ENCODE peak calls at places on chromosomes 6 and 20, in eight cellular contexts. One of them, this sample, is unnamed. For H3K27me3, the result is how much of the 10 kb centered on the place peaks cover.

GRCh38 chr20:43666376-43667328 is at the start of gene MYBL2:
- DNase-seq in heart left ventricle: no peak
- DNase-seq in pancreas: peak
- DNase-seq in A673: peak
- DNase-seq in CD8-positive, alpha-beta T cell: peak
- DNase-seq in heart right ventricle: peak
- DNase-seq in ovary: peak
- DNase-seq in tibial artery: no peak
- DNase-seq in this sample: no peak

GRCh38 chr6:43760799-43761168 is 9.2 kb upstream of the VEGFA start:
- DNase-seq in heart left ventricle: no peak
- DNase-seq in pancreas: no peak
- DNase-seq in A673: no peak
- DNase-seq in CD8-positive, alpha-beta T cell: no peak
- DNase-seq in heart right ventricle: no peak
- DNase-seq in ovary: no peak
- DNase-seq in tibial artery: no peak
- DNase-seq in this sample: no peak

GRCh38 chr20:61608275-61609085 is 356.4 kb downstream of the CDH4 start:
- DNase-seq in heart left ventricle: no peak
- DNase-seq in pancreas: peak
- DNase-seq in A673: peak
- DNase-seq in CD8-positive, alpha-beta T cell: no peak
- DNase-seq in heart right ventricle: no peak
- DNase-seq in ovary: no peak
- DNase-seq in tibial artery: no peak
- DNase-seq in this sample: no peak

GRCh38 chr6:95413789-95414188 is 163.5 kb upstream of the MANEA start:
- DNase-seq in heart left ventricle: no peak
- DNase-seq in pancreas: no peak
- DNase-seq in A673: no peak
- DNase-seq in CD8-positive, alpha-beta T cell: no peak
- DNase-seq in heart right ventricle: no peak
- DNase-seq in ovary: no peak
- DNase-seq in tibial artery: no peak
- DNase-seq in this sample: no peak

GRCh38 chr6:52215787-52216186 is 28.5 kb downstream of the IL17F start:
- DNase-seq in heart left ventricle: no peak
- DNase-seq in pancreas: no peak
- DNase-seq in A673: no peak
- DNase-seq in CD8-positive, alpha-beta T cell: no peak
- DNase-seq in heart right ventricle: no peak
- DNase-seq in ovary: no peak
- DNase-seq in tibial artery: no peak
- DNase-seq in this sample: no peak

GRCh38 chr20:63635431-63636141 is 8.7 kb upstream of the GMEB2 start:
- DNase-seq in heart left ventricle: no peak
- DNase-seq in pancreas: no peak
- DNase-seq in A673: no peak
- DNase-seq in CD8-positive, alpha-beta T cell: peak
- DNase-seq in heart right ventricle: no peak
- DNase-seq in ovary: no peak
- DNase-seq in tibial artery: no peak
- DNase-seq in this sample: no peak

GRCh38 chr6:52233975-52234823 is 10.1 kb downstream of the IL17F start:
- DNase-seq in heart left ventricle: no peak
- DNase-seq in pancreas: peak
- DNase-seq in A673: peak
- DNase-seq in CD8-positive, alpha-beta T cell: no peak
- DNase-seq in heart right ventricle: no peak
- DNase-seq in ovary: no peak
- DNase-seq in tibial artery: no peak
- DNase-seq in this sample: peak

GRCh38 chr6:8839626-8840025 is 404.3 kb upstream of the SLC35B3 start:
- DNase-seq in heart left ventricle: no peak
- DNase-seq in pancreas: no peak
- DNase-seq in A673: no peak
- DNase-seq in CD8-positive, alpha-beta T cell: no peak
- DNase-seq in heart right ventricle: no peak
- DNase-seq in ovary: no peak
- DNase-seq in tibial artery: no peak
- DNase-seq in this sample: no peak

GRCh38 chr6:168992696-168993185 is 260.9 kb downstream of the THBS2 start:
- DNase-seq in heart left ventricle: no peak
- DNase-seq in pancreas: no peak
- DNase-seq in A673: peak
- DNase-seq in CD8-positive, alpha-beta T cell: no peak
- DNase-seq in heart right ventricle: no peak
- DNase-seq in ovary: no peak
- DNase-seq in tibial artery: no peak
- DNase-seq in this sample: no peak

GRCh38 chr6:168995526-168996100 is 258.0 kb downstream of the THBS2 start:
- DNase-seq in heart left ventricle: no peak
- DNase-seq in pancreas: no peak
- DNase-seq in A673: no peak
- DNase-seq in CD8-positive, alpha-beta T cell: no peak
- DNase-seq in heart right ventricle: no peak
- DNase-seq in ovary: no peak
- DNase-seq in tibial artery: no peak
- DNase-seq in this sample: no peak

GRCh38 chr6:168999392-168999791 is 254.3 kb downstream of the THBS2 start:
- DNase-seq in heart left ventricle: no peak
- DNase-seq in pancreas: no peak
- DNase-seq in A673: no peak
- DNase-seq in CD8-positive, alpha-beta T cell: no peak
- DNase-seq in heart right ventricle: no peak
- DNase-seq in ovary: no peak
- DNase-seq in tibial artery: no peak
- DNase-seq in this sample: no peak

GRCh38 chr6:168994966-168995365 is 258.7 kb downstream of the THBS2 start:
- DNase-seq in heart left ventricle: no peak
- DNase-seq in pancreas: no peak
- DNase-seq in A673: no peak
- DNase-seq in CD8-positive, alpha-beta T cell: no peak
- DNase-seq in heart right ventricle: no peak
- DNase-seq in ovary: no peak
- DNase-seq in tibial artery: no peak
- DNase-seq in this sample: no peak

GRCh38 chr6:168996106-168996505 is 257.5 kb downstream of the THBS2 start:
- DNase-seq in heart left ventricle: no peak
- DNase-seq in pancreas: no peak
- DNase-seq in A673: no peak
- DNase-seq in CD8-positive, alpha-beta T cell: no peak
- DNase-seq in heart right ventricle: no peak
- DNase-seq in ovary: no peak
- DNase-seq in tibial artery: no peak
- DNase-seq in this sample: no peak
- H3K27me3 ChIP-seq in heart left ventricle: under half
- H3K27me3 ChIP-seq in pancreas: under half
- H3K27me3 ChIP-seq in A673: under half
- H3K27me3 ChIP-seq in CD8-positive, alpha-beta T cell: under half
- H3K27me3 ChIP-seq in heart right ventricle: under half
- H3K27me3 ChIP-seq in ovary: under half
- H3K27me3 ChIP-seq in tibial artery: under half
- H3K27me3 ChIP-seq in this sample: under half

GRCh38 chr20:25195014-25195961 is at the start of gene ENTPD6:
- DNase-seq in heart left ventricle: peak
- DNase-seq in pancreas: peak
- DNase-seq in A673: peak
- DNase-seq in CD8-positive, alpha-beta T cell: peak
- DNase-seq in heart right ventricle: peak
- DNase-seq in ovary: peak
- DNase-seq in tibial artery: peak
- DNase-seq in this sample: peak

GRCh38 chr20:25194333-25194972 is 1.1 kb upstream of the ENTPD6 start:
- DNase-seq in heart left ventricle: no peak
- DNase-seq in pancreas: peak
- DNase-seq in A673: no peak
- DNase-seq in CD8-positive, alpha-beta T cell: no peak
- DNase-seq in heart right ventricle: peak
- DNase-seq in ovary: peak
- DNase-seq in tibial artery: no peak
- DNase-seq in this sample: no peak

GRCh38 chr20:25196701-25197120 is 1.2 kb downstream of the ENTPD6 start:
- DNase-seq in heart left ventricle: no peak
- DNase-seq in pancreas: no peak
- DNase-seq in A673: peak
- DNase-seq in CD8-positive, alpha-beta T cell: no peak
- DNase-seq in heart right ventricle: no peak
- DNase-seq in ovary: no peak
- DNase-seq in tibial artery: no peak
- DNase-seq in this sample: no peak

GRCh38 chr20:25197173-25197869 is 1.8 kb downstream of the ENTPD6 start:
- DNase-seq in heart left ventricle: no peak
- DNase-seq in pancreas: no peak
- DNase-seq in A673: no peak
- DNase-seq in CD8-positive, alpha-beta T cell: no peak
- DNase-seq in heart right ventricle: no peak
- DNase-seq in ovary: no peak
- DNase-seq in tibial artery: no peak
- DNase-seq in this sample: no peak

GRCh38 chr20:25195962-25196700 is 619 bp downstream of the ENTPD6 start:
- DNase-seq in heart left ventricle: no peak
- DNase-seq in pancreas: peak
- DNase-seq in A673: peak
- DNase-seq in CD8-positive, alpha-beta T cell: no peak
- DNase-seq in heart right ventricle: peak
- DNase-seq in ovary: no peak
- DNase-seq in tibial artery: no peak
- DNase-seq in this sample: no peak
- TF ChIP-seq CTCF in heart left ventricle: no peak
- TF ChIP-seq CTCF in pancreas: no peak
- TF ChIP-seq CTCF in A673: no peak
- TF ChIP-seq CTCF in CD8-positive, alpha-beta T cell: no peak
- TF ChIP-seq CTCF in heart right ventricle: no peak
- TF ChIP-seq CTCF in ovary: no peak
- TF ChIP-seq CTCF in tibial artery: no peak
- TF ChIP-seq CTCF in this sample: no peak

DNA sequence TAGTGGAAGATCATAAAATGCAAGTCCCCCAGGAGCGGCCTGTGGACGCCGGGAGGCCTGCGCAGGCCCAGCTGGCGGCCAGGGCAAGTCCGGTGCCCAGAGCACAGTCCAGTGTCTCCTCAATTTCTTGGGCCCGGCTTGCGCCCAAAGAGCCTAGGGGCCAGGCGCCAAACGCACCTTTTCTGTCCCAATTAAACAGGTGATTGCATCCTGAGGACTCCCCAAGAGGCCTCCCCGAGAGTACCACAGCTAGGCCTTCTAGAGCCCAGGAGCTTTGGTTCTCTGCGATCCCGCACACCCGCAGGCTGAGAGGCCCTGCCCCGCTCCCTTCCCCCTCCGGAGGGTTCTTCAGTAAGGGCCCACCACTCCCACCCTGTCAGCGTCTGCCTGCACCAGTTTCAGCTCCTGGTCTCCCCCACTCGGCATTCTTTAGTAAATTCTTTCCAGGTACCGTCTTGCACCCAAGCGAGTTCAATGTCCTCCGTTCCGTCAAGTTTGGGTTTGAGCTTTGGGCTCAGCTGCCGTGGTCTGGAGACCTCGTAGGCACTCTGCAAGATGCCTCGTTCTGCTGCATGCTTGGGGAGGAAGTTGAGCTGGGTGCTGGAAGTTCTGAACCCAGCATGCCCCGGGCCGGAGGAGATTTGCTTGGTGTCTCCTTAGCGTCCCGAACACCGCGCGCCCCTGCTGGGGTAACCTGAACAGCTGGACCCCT is 3.9 kb upstream of the NKX2-2 start:
- DNase-seq in heart left ventricle: no peak
- DNase-seq in pancreas: no peak
- DNase-seq in A673: peak
- DNase-seq in CD8-positive, alpha-beta T cell: no peak
- DNase-seq in heart right ventricle: no peak
- DNase-seq in ovary: no peak
- DNase-seq in tibial artery: no peak
- DNase-seq in this sample: no peak
- H3K27me3 ChIP-seq in heart left ventricle: half or more
- H3K27me3 ChIP-seq in pancreas: under half
- H3K27me3 ChIP-seq in A673: under half
- H3K27me3 ChIP-seq in CD8-positive, alpha-beta T cell: under half
- H3K27me3 ChIP-seq in heart right ventricle: half or more
- H3K27me3 ChIP-seq in ovary: under half
- H3K27me3 ChIP-seq in tibial artery: half or more
- H3K27me3 ChIP-seq in this sample: half or more

GRCh38 chr6:73134588-73134987 is 90.7 kb downstream of the KHDC1L start:
- DNase-seq in heart left ventricle: no peak
- DNase-seq in pancreas: peak
- DNase-seq in A673: peak
- DNase-seq in CD8-positive, alpha-beta T cell: no peak
- DNase-seq in heart right ventricle: no peak
- DNase-seq in ovary: no peak
- DNase-seq in tibial artery: no peak
- DNase-seq in this sample: no peak

GRCh38 chr6:73131706-73132105 is 93.6 kb downstream of the KHDC1L start:
- DNase-seq in heart left ventricle: no peak
- DNase-seq in pancreas: no peak
- DNase-seq in A673: no peak
- DNase-seq in CD8-positive, alpha-beta T cell: no peak
- DNase-seq in heart right ventricle: no peak
- DNase-seq in ovary: no peak
- DNase-seq in tibial artery: no peak
- DNase-seq in this sample: no peak

DNA sequence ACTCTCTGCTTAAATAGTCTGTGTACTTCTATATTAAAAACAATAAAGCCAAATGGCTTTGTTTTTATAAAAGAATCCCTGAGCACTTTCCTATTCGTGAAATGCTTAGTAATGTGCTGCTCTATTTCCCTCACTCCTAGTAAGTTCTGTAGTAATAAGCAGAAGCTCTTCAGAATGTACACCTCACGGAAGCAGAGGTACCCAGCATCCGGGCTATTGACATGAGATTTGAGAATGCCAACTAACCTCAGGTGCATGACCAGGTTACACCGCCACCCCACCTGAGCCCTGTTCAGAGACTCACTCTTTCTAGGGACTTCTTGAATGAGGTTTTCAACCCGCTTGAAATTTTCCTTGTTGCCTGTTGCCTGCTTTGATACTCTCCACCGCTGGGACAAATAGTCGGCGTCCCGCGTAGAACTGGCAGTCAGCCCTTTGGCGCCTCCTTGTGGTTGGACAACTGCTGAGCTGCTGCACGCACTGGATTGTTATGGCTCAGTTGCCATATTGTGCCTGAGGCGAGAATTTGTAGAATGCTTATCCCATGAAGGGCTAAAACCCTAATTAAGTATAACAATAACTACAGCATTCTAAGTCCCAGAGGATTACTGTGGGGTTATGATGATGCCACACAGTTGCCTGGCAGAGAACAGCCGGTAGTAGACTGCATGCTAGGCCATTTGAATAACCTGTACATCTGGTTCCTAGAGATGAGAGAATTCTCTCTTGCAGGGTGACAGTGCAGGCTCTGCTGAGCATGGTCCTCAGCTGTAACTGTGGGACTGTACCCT is 95.4 kb downstream of the KHDC1L start:
- DNase-seq in heart left ventricle: peak
- DNase-seq in pancreas: peak
- DNase-seq in A673: peak
- DNase-seq in CD8-positive, alpha-beta T cell: peak
- DNase-seq in heart right ventricle: peak
- DNase-seq in ovary: peak
- DNase-seq in tibial artery: peak
- DNase-seq in this sample: peak
- TF ChIP-seq CTCF in heart left ventricle: peak
- TF ChIP-seq CTCF in pancreas: peak
- TF ChIP-seq CTCF in A673: peak
- TF ChIP-seq CTCF in CD8-positive, alpha-beta T cell: peak
- TF ChIP-seq CTCF in heart right ventricle: peak
- TF ChIP-seq CTCF in ovary: no peak
- TF ChIP-seq CTCF in tibial artery: peak
- TF ChIP-seq CTCF in this sample: peak